ENCODE peak calls at places on chromosomes 7 and 10, in nine cellular contexts. One of them, this sample, is unnamed.

GRCh38 chr10:109993551-109993950 is 14.2 kb upstream of the ADD3 start:
- DNase-seq in Calu3: no peak
- DNase-seq in CD4-positive, alpha-beta T cell: no peak
- DNase-seq in ovary: no peak
- DNase-seq in fibroblast of lung: peak; percentile 54
- DNase-seq in endothelial cell: no peak
- DNase-seq in brain microvascular endothelial cell: no peak
- DNase-seq in heart left ventricle: no peak
- DNase-seq in OCI-LY7: no peak
- DNase-seq in this sample: no peak

GRCh38 chr7:131544449-131545425 is 11.7 kb downstream of the PODXL start:
- DNase-seq in Calu3: no peak
- DNase-seq in CD4-positive, alpha-beta T cell: no peak
- DNase-seq in ovary: no peak
- DNase-seq in fibroblast of lung: peak; percentile 14
- DNase-seq in endothelial cell: peak; percentile 44
- DNase-seq in brain microvascular endothelial cell: peak; percentile 40
- DNase-seq in heart left ventricle: no peak
- DNase-seq in OCI-LY7: peak; percentile 40
- DNase-seq in this sample: no peak

GRCh38 chr10:123549761-123550454 is 116.2 kb upstream of the GPR26 start:
- DNase-seq in Calu3: no peak
- DNase-seq in CD4-positive, alpha-beta T cell: no peak
- DNase-seq in ovary: no peak
- DNase-seq in fibroblast of lung: no peak
- DNase-seq in endothelial cell: no peak
- DNase-seq in brain microvascular endothelial cell: no peak
- DNase-seq in heart left ventricle: no peak
- DNase-seq in OCI-LY7: no peak
- DNase-seq in this sample: peak; percentile 5

GRCh38 chr10:71974489-71975011 is 10.4 kb downstream of the CHST3 start:
- DNase-seq in Calu3: peak; percentile 66
- DNase-seq in CD4-positive, alpha-beta T cell: no peak
- DNase-seq in ovary: no peak
- DNase-seq in fibroblast of lung: peak; percentile 82
- DNase-seq in endothelial cell: no peak
- DNase-seq in brain microvascular endothelial cell: peak; percentile 44
- DNase-seq in heart left ventricle: no peak
- DNase-seq in OCI-LY7: no peak
- DNase-seq in this sample: peak; percentile 79

GRCh38 chr7:117673839-117674238 is 194.0 kb downstream of the CFTR start:
- DNase-seq in Calu3: no peak
- DNase-seq in CD4-positive, alpha-beta T cell: no peak
- DNase-seq in ovary: no peak
- DNase-seq in fibroblast of lung: peak; percentile 47
- DNase-seq in endothelial cell: no peak
- DNase-seq in brain microvascular endothelial cell: peak; percentile 45
- DNase-seq in heart left ventricle: no peak
- DNase-seq in OCI-LY7: peak; percentile 3
- DNase-seq in this sample: peak; percentile 16

GRCh38 chr7:118000480-118001202 is 127.4 kb upstream of the CTTNBP2 start:
- DNase-seq in Calu3: no peak
- DNase-seq in CD4-positive, alpha-beta T cell: no peak
- DNase-seq in ovary: no peak
- DNase-seq in fibroblast of lung: no peak
- DNase-seq in endothelial cell: no peak
- DNase-seq in brain microvascular endothelial cell: no peak
- DNase-seq in heart left ventricle: no peak
- DNase-seq in OCI-LY7: no peak
- DNase-seq in this sample: no peak

GRCh38 chr7:27143950-27144798 is 693 bp upstream of the HOXA5 start:
- DNase-seq in Calu3: no peak
- DNase-seq in CD4-positive, alpha-beta T cell: no peak
- DNase-seq in ovary: no peak
- DNase-seq in fibroblast of lung: no peak
- DNase-seq in endothelial cell: no peak
- DNase-seq in brain microvascular endothelial cell: no peak
- DNase-seq in heart left ventricle: no peak
- DNase-seq in OCI-LY7: no peak
- DNase-seq in this sample: no peak

GRCh38 chr10:14665865-14666857 is 108.5 kb downstream of the FAM107B start:
- DNase-seq in Calu3: no peak
- DNase-seq in CD4-positive, alpha-beta T cell: no peak
- DNase-seq in ovary: no peak
- DNase-seq in fibroblast of lung: no peak
- DNase-seq in endothelial cell: no peak
- DNase-seq in brain microvascular endothelial cell: no peak
- DNase-seq in heart left ventricle: no peak
- DNase-seq in OCI-LY7: no peak
- DNase-seq in this sample: no peak

GRCh38 chr10:79248341-79248931 is 98.8 kb upstream of the PPIF start:
- DNase-seq in Calu3: no peak
- DNase-seq in CD4-positive, alpha-beta T cell: no peak
- DNase-seq in ovary: no peak
- DNase-seq in fibroblast of lung: peak; percentile 65
- DNase-seq in endothelial cell: no peak
- DNase-seq in brain microvascular endothelial cell: peak; percentile 65
- DNase-seq in heart left ventricle: peak; percentile 77
- DNase-seq in OCI-LY7: peak; percentile 43
- DNase-seq in this sample: no peak

GRCh38 chr7:115410972-115411686 is 489.2 kb downstream of the MDFIC start:
- DNase-seq in Calu3: no peak
- DNase-seq in CD4-positive, alpha-beta T cell: no peak
- DNase-seq in ovary: no peak
- DNase-seq in fibroblast of lung: no peak
- DNase-seq in endothelial cell: no peak
- DNase-seq in brain microvascular endothelial cell: no peak
- DNase-seq in heart left ventricle: no peak
- DNase-seq in OCI-LY7: peak; percentile 4
- DNase-seq in this sample: peak; percentile 7

GRCh38 chr7:1951600-1951999 is 281.1 kb downstream of the MAD1L1 start:
- DNase-seq in Calu3: no peak
- DNase-seq in CD4-positive, alpha-beta T cell: no peak
- DNase-seq in ovary: no peak
- DNase-seq in fibroblast of lung: no peak
- DNase-seq in endothelial cell: no peak
- DNase-seq in brain microvascular endothelial cell: no peak
- DNase-seq in heart left ventricle: no peak
- DNase-seq in OCI-LY7: no peak
- DNase-seq in this sample: no peak

GRCh38 chr10:55024718-55025117 is 223.7 kb upstream of the PCDH15 start:
- DNase-seq in Calu3: peak; percentile 17
- DNase-seq in CD4-positive, alpha-beta T cell: no peak
- DNase-seq in ovary: no peak
- DNase-seq in fibroblast of lung: peak; percentile 1
- DNase-seq in endothelial cell: no peak
- DNase-seq in brain microvascular endothelial cell: no peak
- DNase-seq in heart left ventricle: peak; percentile 14
- DNase-seq in OCI-LY7: no peak
- DNase-seq in this sample: no peak

GRCh38 chr7:51246258-51247245 is 70.1 kb downstream of the COBL start:
- DNase-seq in Calu3: no peak
- DNase-seq in CD4-positive, alpha-beta T cell: no peak
- DNase-seq in ovary: peak; percentile 71
- DNase-seq in fibroblast of lung: no peak
- DNase-seq in endothelial cell: no peak
- DNase-seq in brain microvascular endothelial cell: no peak
- DNase-seq in heart left ventricle: peak; percentile 85
- DNase-seq in OCI-LY7: no peak
- DNase-seq in this sample: no peak

GRCh38 chr7:100585511-100586265 is at the start of gene LRCH4:
- DNase-seq in Calu3: peak; percentile 68
- DNase-seq in CD4-positive, alpha-beta T cell: peak; percentile 55
- DNase-seq in ovary: no peak
- DNase-seq in fibroblast of lung: no peak
- DNase-seq in endothelial cell: peak; percentile 47
- DNase-seq in brain microvascular endothelial cell: peak; percentile 7
- DNase-seq in heart left ventricle: peak; percentile 49
- DNase-seq in OCI-LY7: peak; percentile 63
- DNase-seq in this sample: peak; percentile 77
- TF ChIP-seq CTCF in Calu3: no peak
- TF ChIP-seq CTCF in CD4-positive, alpha-beta T cell: no peak
- TF ChIP-seq CTCF in ovary: peak; percentile 41
- TF ChIP-seq CTCF in fibroblast of lung: no peak
- TF ChIP-seq CTCF in endothelial cell: no peak
- TF ChIP-seq CTCF in brain microvascular endothelial cell: no peak
- TF ChIP-seq CTCF in heart left ventricle: no peak
- TF ChIP-seq CTCF in OCI-LY7: no peak
- TF ChIP-seq CTCF in this sample: no peak

DNA sequence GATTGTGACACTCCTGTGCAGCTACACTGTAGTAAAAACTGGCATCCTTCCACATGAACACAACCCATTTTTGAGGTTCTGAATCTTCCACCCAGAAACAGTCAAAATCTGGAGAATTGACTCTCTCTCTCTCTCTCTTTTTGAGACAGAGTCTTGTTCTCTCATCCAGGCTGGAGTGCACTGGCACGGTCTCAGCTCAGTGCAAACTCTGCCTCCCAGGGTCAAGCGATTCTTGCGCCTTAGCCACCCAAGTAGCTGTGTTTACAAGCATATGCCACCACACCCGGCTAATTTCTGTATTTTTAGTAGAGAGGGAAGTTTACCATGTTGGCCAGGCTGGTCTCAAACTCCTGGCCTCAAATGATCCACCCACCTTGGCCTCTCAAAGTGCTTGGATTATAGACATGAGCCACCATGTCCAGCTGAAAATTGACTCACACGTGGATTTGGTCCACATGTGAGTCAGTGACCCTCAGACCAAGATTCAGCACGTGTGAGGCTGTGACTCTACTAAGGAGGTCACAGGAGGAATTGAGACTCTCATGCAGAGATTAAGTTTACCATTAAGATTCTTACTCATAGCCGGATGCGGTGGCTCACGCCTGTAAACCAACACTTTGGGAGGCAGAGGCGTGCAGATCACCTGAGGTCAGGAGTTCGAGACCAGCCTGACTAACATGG is 12.1 kb upstream of the ZNF107 start:
- DNase-seq in Calu3: no peak
- DNase-seq in CD4-positive, alpha-beta T cell: no peak
- DNase-seq in ovary: no peak
- DNase-seq in fibroblast of lung: no peak
- DNase-seq in endothelial cell: no peak
- DNase-seq in brain microvascular endothelial cell: no peak
- DNase-seq in heart left ventricle: no peak
- DNase-seq in OCI-LY7: no peak
- DNase-seq in this sample: no peak
- TF ChIP-seq CTCF in Calu3: no peak
- TF ChIP-seq CTCF in CD4-positive, alpha-beta T cell: no peak
- TF ChIP-seq CTCF in ovary: no peak
- TF ChIP-seq CTCF in fibroblast of lung: no peak
- TF ChIP-seq CTCF in endothelial cell: no peak
- TF ChIP-seq CTCF in brain microvascular endothelial cell: no peak
- TF ChIP-seq CTCF in heart left ventricle: no peak
- TF ChIP-seq CTCF in OCI-LY7: no peak
- TF ChIP-seq CTCF in this sample: no peak

DNA sequence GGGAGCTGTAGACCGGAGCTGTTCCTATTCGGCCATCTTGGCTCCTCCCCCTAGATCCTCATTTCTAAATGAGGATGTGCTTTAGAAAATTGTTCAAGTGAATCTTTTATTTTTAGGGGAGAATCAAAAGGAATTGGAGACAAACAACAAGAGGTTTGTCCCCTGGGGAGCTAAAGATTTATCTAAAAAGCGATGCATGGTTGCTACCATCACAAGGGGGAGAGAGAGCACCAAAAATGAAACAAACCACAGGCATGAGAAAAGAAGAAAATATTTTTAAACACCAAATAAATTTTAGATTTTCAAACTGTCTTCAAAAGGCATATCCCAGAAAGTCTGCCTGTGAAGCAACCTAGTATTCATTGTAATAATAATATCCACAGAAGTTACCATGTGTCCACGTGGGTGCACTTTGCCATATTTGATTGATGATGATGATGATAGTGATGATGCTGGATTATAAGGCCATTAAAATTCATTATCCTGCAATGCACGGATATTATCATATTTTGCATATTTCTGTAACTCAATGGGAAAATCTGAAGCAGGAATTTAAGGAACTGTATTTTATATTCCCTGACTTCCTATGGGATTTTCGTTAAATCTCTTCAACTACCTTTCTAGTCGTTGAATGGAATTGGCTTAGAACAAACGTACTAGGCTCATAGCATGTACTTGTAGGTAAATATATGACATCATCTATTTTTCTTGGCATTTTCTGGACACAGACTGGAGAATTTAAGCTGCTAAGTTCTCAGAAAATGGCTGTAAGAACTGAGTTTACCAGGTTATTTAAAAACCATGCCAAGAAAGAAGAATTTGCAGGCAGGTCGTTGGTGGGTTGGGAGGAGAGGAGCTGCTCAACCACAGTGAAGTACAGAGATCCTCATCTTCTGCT is 171.6 kb downstream of the WDR37 start:
- DNase-seq in Calu3: no peak
- DNase-seq in CD4-positive, alpha-beta T cell: no peak
- DNase-seq in ovary: no peak
- DNase-seq in fibroblast of lung: peak; percentile 1
- DNase-seq in endothelial cell: no peak
- DNase-seq in brain microvascular endothelial cell: no peak
- DNase-seq in heart left ventricle: no peak
- DNase-seq in OCI-LY7: no peak
- DNase-seq in this sample: no peak
- TF ChIP-seq CTCF in Calu3: no peak
- TF ChIP-seq CTCF in CD4-positive, alpha-beta T cell: no peak
- TF ChIP-seq CTCF in ovary: no peak
- TF ChIP-seq CTCF in fibroblast of lung: no peak
- TF ChIP-seq CTCF in endothelial cell: no peak
- TF ChIP-seq CTCF in brain microvascular endothelial cell: no peak
- TF ChIP-seq CTCF in heart left ventricle: no peak
- TF ChIP-seq CTCF in OCI-LY7: peak; percentile 28
- TF ChIP-seq CTCF in this sample: no peak

DNA sequence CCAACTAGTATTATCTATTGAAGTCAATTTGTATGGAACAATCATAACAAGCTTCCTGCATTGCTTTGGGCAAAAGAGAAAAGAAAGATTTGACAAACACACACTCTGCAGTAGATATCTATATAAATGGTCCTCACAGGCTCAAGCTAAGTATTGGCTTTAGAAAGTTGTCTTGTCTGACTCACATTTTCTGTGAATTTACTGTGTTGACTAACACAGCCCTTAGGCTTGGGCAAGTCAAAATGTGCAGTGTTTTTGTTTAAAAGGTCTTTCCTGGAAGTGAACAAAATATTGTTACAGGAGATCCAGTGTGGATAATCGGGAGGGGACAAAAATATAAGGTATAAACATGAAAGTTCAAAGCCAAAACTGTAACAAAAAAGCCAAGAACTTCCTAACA is 194.3 kb downstream of the RELN start:
- DNase-seq in Calu3: no peak
- DNase-seq in CD4-positive, alpha-beta T cell: no peak
- DNase-seq in ovary: no peak
- DNase-seq in fibroblast of lung: no peak
- DNase-seq in endothelial cell: no peak
- DNase-seq in brain microvascular endothelial cell: no peak
- DNase-seq in heart left ventricle: no peak
- DNase-seq in OCI-LY7: no peak
- DNase-seq in this sample: no peak
- TF ChIP-seq CTCF in Calu3: no peak
- TF ChIP-seq CTCF in CD4-positive, alpha-beta T cell: no peak
- TF ChIP-seq CTCF in ovary: no peak
- TF ChIP-seq CTCF in fibroblast of lung: no peak
- TF ChIP-seq CTCF in endothelial cell: no peak
- TF ChIP-seq CTCF in brain microvascular endothelial cell: no peak
- TF ChIP-seq CTCF in heart left ventricle: no peak
- TF ChIP-seq CTCF in OCI-LY7: no peak
- TF ChIP-seq CTCF in this sample: no peak

This sample was measured in GM10248.